ENCODE peak calls at places on chromosomes 4 and X, in ten cellular contexts. One of them, this sample, is unnamed.

GRCh38 chr4:62394751-62395150 is 1194.6 kb downstream of the ADGRL3 start:
- DNase-seq in AG10803: no peak
- DNase-seq in SK-N-SH: no peak
- DNase-seq in stomach: no peak
- DNase-seq in suprapubic skin: no peak
- DNase-seq in activated naive CD4-positive, alpha-beta T cell treated with anti-CD3 and anti-CD28 coated beads for 36 hours: no peak
- DNase-seq in H7: no peak
- DNase-seq in tibial nerve: no peak
- DNase-seq in IMR-90: no peak
- DNase-seq in neural progenitor cell: no peak
- DNase-seq in this sample: no peak

GRCh38 chr4:151990201-151990600 is 229.4 kb upstream of the GATB start:
- DNase-seq in stomach: no peak
- DNase-seq in neural progenitor cell: no peak
- DNase-seq in suprapubic skin: no peak
- DNase-seq in tibial nerve: no peak
- DNase-seq in IMR-90: peak
- DNase-seq in SK-N-SH: no peak
- DNase-seq in H7: no peak
- DNase-seq in AG10803: peak
- DNase-seq in activated naive CD4-positive, alpha-beta T cell treated with anti-CD3 and anti-CD28 coated beads for 36 hours: no peak
- DNase-seq in this sample: no peak

GRCh38 chr4:92265066-92265465 is 38.7 kb upstream of the GRID2 start:
- DNase-seq in neural progenitor cell: no peak
- DNase-seq in stomach: no peak
- DNase-seq in suprapubic skin: no peak
- DNase-seq in AG10803: no peak
- DNase-seq in IMR-90: no peak
- DNase-seq in tibial nerve: no peak
- DNase-seq in SK-N-SH: no peak
- DNase-seq in activated naive CD4-positive, alpha-beta T cell treated with anti-CD3 and anti-CD28 coated beads for 36 hours: no peak
- DNase-seq in H7: no peak
- DNase-seq in this sample: no peak

GRCh38 chr4:99179626-99180025 is 35.5 kb upstream of the ADH4 start:
- DNase-seq in tibial nerve: no peak
- DNase-seq in suprapubic skin: no peak
- DNase-seq in IMR-90: no peak
- DNase-seq in H7: no peak
- DNase-seq in neural progenitor cell: no peak
- DNase-seq in stomach: no peak
- DNase-seq in SK-N-SH: no peak
- DNase-seq in activated naive CD4-positive, alpha-beta T cell treated with anti-CD3 and anti-CD28 coated beads for 36 hours: no peak
- DNase-seq in AG10803: no peak
- DNase-seq in this sample: no peak

GRCh38 chr4:87120411-87121162 is 99.8 kb downstream of the KLHL8 start:
- DNase-seq in SK-N-SH: no peak
- DNase-seq in stomach: no peak
- DNase-seq in H7: no peak
- DNase-seq in suprapubic skin: no peak
- DNase-seq in neural progenitor cell: no peak
- DNase-seq in activated naive CD4-positive, alpha-beta T cell treated with anti-CD3 and anti-CD28 coated beads for 36 hours: no peak
- DNase-seq in tibial nerve: peak
- DNase-seq in AG10803: no peak
- DNase-seq in IMR-90: peak
- DNase-seq in this sample: no peak

GRCh38 chr4:37928896-37929537 is 31.2 kb upstream of the PTTG2 start:
- DNase-seq in AG10803: peak
- DNase-seq in neural progenitor cell: no peak
- DNase-seq in tibial nerve: no peak
- DNase-seq in H7: no peak
- DNase-seq in suprapubic skin: no peak
- DNase-seq in IMR-90: no peak
- DNase-seq in activated naive CD4-positive, alpha-beta T cell treated with anti-CD3 and anti-CD28 coated beads for 36 hours: no peak
- DNase-seq in SK-N-SH: no peak
- DNase-seq in stomach: no peak
- DNase-seq in this sample: no peak

GRCh38 chr4:5882947-5883346 is 9.9 kb downstream of the CRMP1 start:
- DNase-seq in H7: no peak
- DNase-seq in neural progenitor cell: no peak
- DNase-seq in IMR-90: no peak
- DNase-seq in stomach: no peak
- DNase-seq in SK-N-SH: no peak
- DNase-seq in AG10803: no peak
- DNase-seq in activated naive CD4-positive, alpha-beta T cell treated with anti-CD3 and anti-CD28 coated beads for 36 hours: no peak
- DNase-seq in tibial nerve: no peak
- DNase-seq in suprapubic skin: no peak
- DNase-seq in this sample: no peak

GRCh38 chr4:88792268-88792781 is 94.7 kb upstream of the NAP1L5 start:
- DNase-seq in IMR-90: peak
- DNase-seq in tibial nerve: no peak
- DNase-seq in suprapubic skin: no peak
- DNase-seq in stomach: no peak
- DNase-seq in neural progenitor cell: no peak
- DNase-seq in activated naive CD4-positive, alpha-beta T cell treated with anti-CD3 and anti-CD28 coated beads for 36 hours: peak
- DNase-seq in AG10803: peak
- DNase-seq in SK-N-SH: no peak
- DNase-seq in H7: no peak
- DNase-seq in this sample: no peak

GRCh38 chr4:155542415-155542814 is 124.2 kb upstream of the GUCY1A1 start:
- DNase-seq in AG10803: no peak
- DNase-seq in tibial nerve: no peak
- DNase-seq in stomach: no peak
- DNase-seq in H7: no peak
- DNase-seq in activated naive CD4-positive, alpha-beta T cell treated with anti-CD3 and anti-CD28 coated beads for 36 hours: no peak
- DNase-seq in neural progenitor cell: no peak
- DNase-seq in IMR-90: no peak
- DNase-seq in suprapubic skin: no peak
- DNase-seq in SK-N-SH: no peak
- DNase-seq in this sample: no peak

GRCh38 chrX:123675154-123675553 is 57.7 kb downstream of the THOC2 start:
- DNase-seq in stomach: no peak
- DNase-seq in neural progenitor cell: no peak
- DNase-seq in IMR-90: no peak
- DNase-seq in activated naive CD4-positive, alpha-beta T cell treated with anti-CD3 and anti-CD28 coated beads for 36 hours: no peak
- DNase-seq in SK-N-SH: no peak
- DNase-seq in suprapubic skin: no peak
- DNase-seq in AG10803: no peak
- DNase-seq in tibial nerve: no peak
- DNase-seq in H7: no peak
- DNase-seq in this sample: no peak

GRCh38 chr4:165711436-165711835 is 161.6 kb upstream of the TLL1 start:
- DNase-seq in tibial nerve: no peak
- DNase-seq in stomach: no peak
- DNase-seq in neural progenitor cell: no peak
- DNase-seq in SK-N-SH: no peak
- DNase-seq in suprapubic skin: no peak
- DNase-seq in IMR-90: no peak
- DNase-seq in AG10803: no peak
- DNase-seq in activated naive CD4-positive, alpha-beta T cell treated with anti-CD3 and anti-CD28 coated beads for 36 hours: no peak
- DNase-seq in H7: no peak
- DNase-seq in this sample: no peak

GRCh38 chrX:115696039-115696438 is 135.1 kb downstream of the PLS3 start:
- DNase-seq in SK-N-SH: no peak
- DNase-seq in H7: no peak
- DNase-seq in stomach: no peak
- DNase-seq in AG10803: no peak
- DNase-seq in activated naive CD4-positive, alpha-beta T cell treated with anti-CD3 and anti-CD28 coated beads for 36 hours: no peak
- DNase-seq in tibial nerve: no peak
- DNase-seq in suprapubic skin: no peak
- DNase-seq in IMR-90: no peak
- DNase-seq in neural progenitor cell: no peak
- DNase-seq in this sample: no peak

GRCh38 chrX:45208121-45208856 is 7.6 kb upstream of the DIPK2B start:
- DNase-seq in stomach: no peak
- DNase-seq in activated naive CD4-positive, alpha-beta T cell treated with anti-CD3 and anti-CD28 coated beads for 36 hours: no peak
- DNase-seq in neural progenitor cell: no peak
- DNase-seq in suprapubic skin: no peak
- DNase-seq in AG10803: no peak
- DNase-seq in H7: no peak
- DNase-seq in tibial nerve: no peak
- DNase-seq in IMR-90: no peak
- DNase-seq in SK-N-SH: no peak
- DNase-seq in this sample: no peak

GRCh38 chrX:53282313-53282712 is 929 bp upstream of the IQSEC2 start:
- DNase-seq in tibial nerve: no peak
- DNase-seq in SK-N-SH: no peak
- DNase-seq in activated naive CD4-positive, alpha-beta T cell treated with anti-CD3 and anti-CD28 coated beads for 36 hours: no peak
- DNase-seq in stomach: no peak
- DNase-seq in H7: no peak
- DNase-seq in neural progenitor cell: peak
- DNase-seq in suprapubic skin: no peak
- DNase-seq in IMR-90: no peak
- DNase-seq in AG10803: no peak
- DNase-seq in this sample: no peak

GRCh38 chrX:12741416-12741815 is 49.8 kb upstream of the PRPS2 start:
- DNase-seq in stomach: no peak
- DNase-seq in neural progenitor cell: no peak
- DNase-seq in suprapubic skin: no peak
- DNase-seq in tibial nerve: no peak
- DNase-seq in SK-N-SH: no peak
- DNase-seq in IMR-90: no peak
- DNase-seq in H7: no peak
- DNase-seq in AG10803: no peak
- DNase-seq in activated naive CD4-positive, alpha-beta T cell treated with anti-CD3 and anti-CD28 coated beads for 36 hours: no peak
- DNase-seq in this sample: no peak

GRCh38 chrX:132412208-132412607 is 76.6 kb downstream of the MBNL3 start:
- DNase-seq in suprapubic skin: no peak
- DNase-seq in H7: no peak
- DNase-seq in neural progenitor cell: peak
- DNase-seq in tibial nerve: no peak
- DNase-seq in stomach: no peak
- DNase-seq in activated naive CD4-positive, alpha-beta T cell treated with anti-CD3 and anti-CD28 coated beads for 36 hours: no peak
- DNase-seq in SK-N-SH: no peak
- DNase-seq in AG10803: no peak
- DNase-seq in IMR-90: no peak
- DNase-seq in this sample: no peak

GRCh38 chrX:12497832-12498591 is 293.2 kb upstream of the PRPS2 start:
- DNase-seq in H7: peak
- DNase-seq in IMR-90: no peak
- DNase-seq in suprapubic skin: no peak
- DNase-seq in neural progenitor cell: peak
- DNase-seq in stomach: no peak
- DNase-seq in AG10803: no peak
- DNase-seq in tibial nerve: no peak
- DNase-seq in activated naive CD4-positive, alpha-beta T cell treated with anti-CD3 and anti-CD28 coated beads for 36 hours: peak
- DNase-seq in SK-N-SH: peak
- DNase-seq in this sample: peak

GRCh38 chr4:30968926-30969325 is 248.8 kb downstream of the PCDH7 start:
- DNase-seq in IMR-90: no peak
- DNase-seq in H7: no peak
- DNase-seq in AG10803: no peak
- DNase-seq in stomach: no peak
- DNase-seq in neural progenitor cell: peak
- DNase-seq in SK-N-SH: no peak
- DNase-seq in activated naive CD4-positive, alpha-beta T cell treated with anti-CD3 and anti-CD28 coated beads for 36 hours: no peak
- DNase-seq in tibial nerve: no peak
- DNase-seq in suprapubic skin: no peak
- DNase-seq in this sample: no peak

GRCh38 chr4:13193662-13194061 is 290.5 kb downstream of the RAB28 start:
- DNase-seq in SK-N-SH: no peak
- DNase-seq in stomach: no peak
- DNase-seq in suprapubic skin: no peak
- DNase-seq in neural progenitor cell: no peak
- DNase-seq in H7: peak
- DNase-seq in AG10803: no peak
- DNase-seq in tibial nerve: no peak
- DNase-seq in IMR-90: no peak
- DNase-seq in activated naive CD4-positive, alpha-beta T cell treated with anti-CD3 and anti-CD28 coated beads for 36 hours: no peak
- DNase-seq in this sample: no peak

GRCh38 chr4:55910140-55910539 is 38.6 kb upstream of the CEP135 start:
- DNase-seq in H7: no peak
- DNase-seq in SK-N-SH: no peak
- DNase-seq in tibial nerve: no peak
- DNase-seq in stomach: no peak
- DNase-seq in neural progenitor cell: no peak
- DNase-seq in activated naive CD4-positive, alpha-beta T cell treated with anti-CD3 and anti-CD28 coated beads for 36 hours: no peak
- DNase-seq in IMR-90: peak
- DNase-seq in suprapubic skin: no peak
- DNase-seq in AG10803: peak
- DNase-seq in this sample: no peak

GRCh38 chr4:38162240-38162784 is 202.1 kb downstream of the PTTG2 start:
- DNase-seq in H7: no peak
- DNase-seq in AG10803: peak
- DNase-seq in activated naive CD4-positive, alpha-beta T cell treated with anti-CD3 and anti-CD28 coated beads for 36 hours: no peak
- DNase-seq in stomach: peak
- DNase-seq in SK-N-SH: peak
- DNase-seq in neural progenitor cell: peak
- DNase-seq in IMR-90: peak
- DNase-seq in suprapubic skin: no peak
- DNase-seq in tibial nerve: no peak
- DNase-seq in this sample: no peak

GRCh38 chr4:19319607-19320006 is 932.1 kb upstream of the SLIT2 start:
- DNase-seq in AG10803: no peak
- DNase-seq in IMR-90: no peak
- DNase-seq in activated naive CD4-positive, alpha-beta T cell treated with anti-CD3 and anti-CD28 coated beads for 36 hours: no peak
- DNase-seq in tibial nerve: no peak
- DNase-seq in SK-N-SH: no peak
- DNase-seq in neural progenitor cell: peak
- DNase-seq in H7: peak
- DNase-seq in suprapubic skin: no peak
- DNase-seq in stomach: no peak
- DNase-seq in this sample: no peak

This sample was measured in DND-41.